ENCODE peak calls at places on chromosomes 6 and 20, in ten cellular contexts. C is HuH-7.5, J is NCI-H510A treated with DMSO at 0.1 percent for 48 hours, T is RWPE1, O is ascending aorta, H is MCF 10A, M is left cardiac atrium, F is pancreas, V is AG10803, I is RCC 7860. X is an unnamed sample.

GRCh38 chr6:32950010-32950409 is 2.9 kb downstream of the HLA-DMA start:
- DNase-seq in C (no peak), J (no peak), T (no peak), O (no peak), H (no peak), M (no peak), F (no peak), V (no peak), I (no peak), X (no peak)

GRCh38 chr6:11328613-11329247 is 96.3 kb upstream of the NEDD9 start:
- DNase-seq in C (no peak), J (no peak), T (no peak), O (no peak), H (no peak), M (no peak), F (no peak), V (peak; percentile 86), I (no peak), X (no peak)

GRCh38 chr20:9100721-9101120 is 31.8 kb downstream of the PLCB4 start:
- DNase-seq in C (no peak), J (no peak), T (no peak), O (no peak), H (no peak), M (no peak), F (no peak), V (no peak), I (no peak), X (no peak)

GRCh38 chr20:10857362-10858070 is 183.7 kb upstream of the JAG1 start:
- DNase-seq in C (peak; percentile 44), J (no peak), T (peak; percentile 31), O (peak; percentile 36), H (peak; percentile 93), M (peak; percentile 30), F (peak; percentile 67), V (peak; percentile 46), I (peak; percentile 98), X (no peak)

GRCh38 chr6:40352527-40353170 is 234.5 kb downstream of the LRFN2 start:
- DNase-seq in C (no peak), J (no peak), T (no peak), O (no peak), H (no peak), M (no peak), F (no peak), V (no peak), I (no peak), X (no peak)

GRCh38 chr6:95572098-95572497 is 5.2 kb upstream of the MANEA start:
- DNase-seq in C (no peak), J (no peak), T (peak; percentile 4), O (no peak), H (peak; percentile 42), M (no peak), F (no peak), V (no peak), I (no peak), X (no peak)

GRCh38 chr6:27128796-27129094 is 118.8 kb upstream of the PRSS16 start:
- DNase-seq in C (no peak), J (no peak), T (no peak), O (no peak), H (no peak), M (no peak), F (no peak), V (no peak), I (no peak), X (no peak)

GRCh38 chr20:16011519-16011918 is 561.7 kb downstream of the KIF16B start:
- DNase-seq in C (no peak), J (no peak), T (no peak), O (no peak), H (no peak), M (no peak), F (no peak), V (no peak), I (no peak), X (no peak)

GRCh38 chr6:4320860-4321259 is 185.5 kb upstream of the ECI2 start:
- DNase-seq in C (no peak), J (no peak), T (peak; percentile 90), O (no peak), H (peak; percentile 64), M (no peak), F (no peak), V (peak; percentile 93), I (peak; percentile 76), X (no peak)

GRCh38 chr6:130632897-130633296 is 194.3 kb upstream of the SMLR1 start:
- DNase-seq in C (peak; percentile 10), J (no peak), T (no peak), O (no peak), H (no peak), M (no peak), F (no peak), V (no peak), I (no peak), X (no peak)

GRCh38 chr20:50193169-50193850 is 2.7 kb downstream of the CEBPB start:
- DNase-seq in C (no peak), J (no peak), T (no peak), O (no peak), H (peak; percentile 43), M (no peak), F (peak; percentile 46), V (peak; percentile 82), I (no peak), X (no peak)

GRCh38 chr6:91097316-91097878 is 510.5 kb upstream of the MAP3K7 start:
- DNase-seq in C (no peak), J (peak; percentile 45), T (no peak), O (no peak), H (no peak), M (peak; percentile 21), F (no peak), V (no peak), I (no peak), X (no peak)

GRCh38 chr6:89745728-89746127 is 73.9 kb downstream of the MDN1 start:
- DNase-seq in C (no peak), J (no peak), T (no peak), O (no peak), H (peak; percentile 4), M (no peak), F (no peak), V (peak; percentile 76), I (no peak), X (no peak)

GRCh38 chr20:51495921-51496545 is 46.5 kb downstream of the NFATC2 start:
- DNase-seq in C (no peak), J (no peak), T (no peak), O (no peak), H (no peak), M (no peak), F (no peak), V (peak; percentile 85), I (no peak), X (no peak)

X was measured in right atrium auricular region.